ENCODE peak calls at places on chromosomes 1 and 21, in nine cellular contexts. One of them, this sample, is unnamed.

GRCh38 chr21:17390575-17390974 is 122.3 kb upstream of the CXADR start:
- DNase-seq in non-pigmented ciliary epithelial cell: no peak
- DNase-seq in anterior cingulate cortex: no peak
- DNase-seq in T-cell: no peak
- DNase-seq in immature natural killer cell: no peak
- DNase-seq in fibroblast of pulmonary artery: no peak
- DNase-seq in D721Med: no peak
- DNase-seq in KG1: no peak
- DNase-seq in pancreas: no peak
- DNase-seq in this sample: no peak

GRCh38 chr1:115669002-115669673 is 27.4 kb downstream of the VANGL1 start:
- DNase-seq in pancreas: no peak
- DNase-seq in fibroblast of pulmonary artery: peak
- DNase-seq in D721Med: no peak
- DNase-seq in T-cell: no peak
- DNase-seq in anterior cingulate cortex: no peak
- DNase-seq in immature natural killer cell: no peak
- DNase-seq in KG1: no peak
- DNase-seq in non-pigmented ciliary epithelial cell: peak
- DNase-seq in this sample: peak

GRCh38 chr21:33698088-33698487 is 55.8 kb downstream of the ITSN1 start:
- DNase-seq in pancreas: no peak
- DNase-seq in KG1: no peak
- DNase-seq in fibroblast of pulmonary artery: no peak
- DNase-seq in non-pigmented ciliary epithelial cell: no peak
- DNase-seq in immature natural killer cell: no peak
- DNase-seq in D721Med: no peak
- DNase-seq in anterior cingulate cortex: no peak
- DNase-seq in T-cell: no peak
- DNase-seq in this sample: no peak

GRCh38 chr1:156858959-156859522 is at the start of gene INSRR:
- DNase-seq in non-pigmented ciliary epithelial cell: no peak
- DNase-seq in D721Med: no peak
- DNase-seq in fibroblast of pulmonary artery: no peak
- DNase-seq in immature natural killer cell: no peak
- DNase-seq in pancreas: no peak
- DNase-seq in T-cell: no peak
- DNase-seq in anterior cingulate cortex: no peak
- DNase-seq in KG1: no peak
- DNase-seq in this sample: no peak

GRCh38 chr1:50368179-50369007 is 54.9 kb downstream of the DMRTA2 start:
- DNase-seq in T-cell: no peak
- DNase-seq in anterior cingulate cortex: peak
- DNase-seq in non-pigmented ciliary epithelial cell: no peak
- DNase-seq in fibroblast of pulmonary artery: peak
- DNase-seq in immature natural killer cell: peak
- DNase-seq in D721Med: peak
- DNase-seq in pancreas: peak
- DNase-seq in KG1: no peak
- DNase-seq in this sample: no peak

GRCh38 chr1:25579947-25580309 is 36.5 kb downstream of the LDLRAP1 start:
- DNase-seq in KG1: no peak
- DNase-seq in T-cell: no peak
- DNase-seq in fibroblast of pulmonary artery: no peak
- DNase-seq in immature natural killer cell: no peak
- DNase-seq in anterior cingulate cortex: no peak
- DNase-seq in D721Med: no peak
- DNase-seq in non-pigmented ciliary epithelial cell: no peak
- DNase-seq in pancreas: no peak
- DNase-seq in this sample: no peak

GRCh38 chr1:169238506-169238905 is 129.1 kb downstream of the NME7 start:
- DNase-seq in KG1: no peak
- DNase-seq in anterior cingulate cortex: no peak
- DNase-seq in immature natural killer cell: no peak
- DNase-seq in T-cell: no peak
- DNase-seq in pancreas: no peak
- DNase-seq in D721Med: no peak
- DNase-seq in fibroblast of pulmonary artery: peak
- DNase-seq in non-pigmented ciliary epithelial cell: peak
- DNase-seq in this sample: no peak

GRCh38 chr1:109762821-109763645 is 690 bp downstream of the EPS8L3 start:
- DNase-seq in KG1: peak
- DNase-seq in T-cell: no peak
- DNase-seq in D721Med: no peak
- DNase-seq in non-pigmented ciliary epithelial cell: peak
- DNase-seq in fibroblast of pulmonary artery: peak
- DNase-seq in anterior cingulate cortex: no peak
- DNase-seq in immature natural killer cell: no peak
- DNase-seq in pancreas: no peak
- DNase-seq in this sample: no peak

GRCh38 chr1:4133541-4133940 is 233.5 kb upstream of the C1orf174 start:
- DNase-seq in non-pigmented ciliary epithelial cell: no peak
- DNase-seq in anterior cingulate cortex: no peak
- DNase-seq in fibroblast of pulmonary artery: no peak
- DNase-seq in T-cell: no peak
- DNase-seq in immature natural killer cell: no peak
- DNase-seq in D721Med: no peak
- DNase-seq in KG1: no peak
- DNase-seq in pancreas: no peak
- DNase-seq in this sample: no peak

GRCh38 chr21:17512245-17513213 is at the start of gene CXADR:
- DNase-seq in pancreas: peak
- DNase-seq in T-cell: peak
- DNase-seq in anterior cingulate cortex: peak
- DNase-seq in immature natural killer cell: peak
- DNase-seq in KG1: no peak
- DNase-seq in D721Med: peak
- DNase-seq in non-pigmented ciliary epithelial cell: no peak
- DNase-seq in fibroblast of pulmonary artery: peak
- DNase-seq in this sample: no peak

GRCh38 chr1:18282851-18283600 is 175.4 kb downstream of the IGSF21 start:
- DNase-seq in fibroblast of pulmonary artery: no peak
- DNase-seq in KG1: no peak
- DNase-seq in D721Med: peak
- DNase-seq in immature natural killer cell: no peak
- DNase-seq in anterior cingulate cortex: no peak
- DNase-seq in non-pigmented ciliary epithelial cell: no peak
- DNase-seq in pancreas: no peak
- DNase-seq in T-cell: no peak
- DNase-seq in this sample: no peak

This sample was measured in kidney epithelial cell.